ENCODE peak calls at places on chromosomes 13 and 19, in nine cellular contexts. Q is mesothelial cell of epicardium, R is thoracic aorta, V is A673, B is fibroblast of pulmonary artery, D is tibial nerve, P is cardiac fibroblast, C is endothelial cell, Z is colonic mucosa. T is an unnamed sample.

GRCh38 chr13:113092776-113093579 is 12.6 kb upstream of the F7 start:
- DNase-seq in Q (no peak), R (no peak), V (no peak), B (no peak), D (no peak), P (no peak), C (no peak), Z (no peak), T (no peak)

GRCh38 chr19:49073514-49074378 is 1.2 kb upstream of the KCNA7 start:
- DNase-seq in Q (no peak), R (no peak), V (peak; percentile 70), B (no peak), D (no peak), P (no peak), C (no peak), Z (no peak), T (no peak)

GRCh38 chr19:14550201-14550754 is 20.9 kb downstream of the TECR start:
- DNase-seq in Q (no peak), R (no peak), V (no peak), B (no peak), D (no peak), P (no peak), C (no peak), Z (peak; percentile 88), T (no peak)

GRCh38 chr13:40772765-40773473 is 1.9 kb upstream of the MRPS31 start:
- DNase-seq in Q (no peak), R (no peak), V (no peak), B (no peak), D (no peak), P (no peak), C (no peak), Z (no peak), T (no peak)

GRCh38 chr13:95117092-95117491 is 184.2 kb downstream of the ABCC4 start:
- DNase-seq in Q (no peak), R (no peak), V (no peak), B (no peak), D (no peak), P (no peak), C (no peak), Z (no peak), T (no peak)

GRCh38 chr13:90933097-90933826 is 414.2 kb upstream of the MIR17HG start:
- DNase-seq in Q (no peak), R (no peak), V (peak; percentile 15), B (peak; percentile 1), D (no peak), P (peak; percentile 0), C (no peak), Z (no peak), T (no peak)

GRCh38 chr19:1243768-1244692 is 2.5 kb downstream of the ATP5F1D start:
- DNase-seq in Q (peak; percentile 90), R (no peak), V (peak; percentile 94), B (peak; percentile 86), D (no peak), P (peak; percentile 90), C (peak; percentile 90), Z (peak; percentile 91), T (no peak)

GRCh38 chr19:16385821-16386220 is 61.2 kb downstream of the KLF2 start:
- DNase-seq in Q (no peak), R (no peak), V (no peak), B (no peak), D (no peak), P (no peak), C (no peak), Z (no peak), T (no peak)

GRCh38 chr19:35785087-35785627 is 9.8 kb downstream of the ARHGAP33 start:
- DNase-seq in Q (no peak), R (no peak), V (no peak), B (no peak), D (no peak), P (no peak), C (no peak), Z (no peak), T (no peak)

DNA sequence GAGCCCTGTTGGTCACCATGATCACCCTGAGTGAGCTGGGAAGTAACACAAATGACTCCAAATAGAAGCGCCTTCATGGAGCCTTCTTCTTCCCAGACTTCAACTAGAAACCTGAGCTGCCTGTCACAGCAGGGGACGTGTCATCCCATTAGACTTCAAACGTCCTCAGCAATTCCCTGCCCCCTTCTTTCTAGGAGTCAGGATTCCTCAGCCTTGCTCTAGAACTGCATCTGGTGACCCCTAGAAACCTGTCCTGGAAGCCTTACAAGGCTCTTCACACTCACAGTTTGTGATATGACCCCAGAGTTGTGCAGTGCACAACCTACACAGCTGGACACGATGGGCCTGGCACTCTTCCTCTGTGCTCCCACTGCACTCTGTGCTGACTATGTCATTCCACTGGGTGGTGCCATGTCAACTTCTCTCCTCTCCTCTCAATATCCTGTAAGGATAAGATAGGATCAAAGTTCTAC is 23.6 kb upstream of the TTYH1 start:
- DNase-seq in Q (no peak), R (no peak), V (peak; percentile 32), B (no peak), D (no peak), P (no peak), C (no peak), Z (no peak), T (no peak)
- TF ChIP-seq CTCF in Q (no peak), R (no peak), V (peak; percentile 30), B (no peak), D (no peak), P (peak; percentile 12), C (no peak), Z (no peak), T (no peak)

GRCh38 chr19:17606786-17607185 is 51.3 kb downstream of the COLGALT1 start:
- DNase-seq in Q (no peak), R (no peak), V (no peak), B (no peak), D (no peak), P (no peak), C (no peak), Z (no peak), T (no peak)

GRCh38 chr19:17605117-17605516 is 49.7 kb downstream of the COLGALT1 start:
- DNase-seq in Q (no peak), R (no peak), V (no peak), B (no peak), D (no peak), P (no peak), C (no peak), Z (no peak), T (no peak)

GRCh38 chr19:17604372-17605025 is 49.0 kb downstream of the COLGALT1 start:
- DNase-seq in Q (no peak), R (no peak), V (no peak), B (no peak), D (no peak), P (no peak), C (no peak), Z (no peak), T (no peak)

GRCh38 chr19:17607936-17608335 is 52.5 kb downstream of the COLGALT1 start:
- DNase-seq in Q (no peak), R (no peak), V (no peak), B (no peak), D (no peak), P (no peak), C (no peak), Z (no peak), T (no peak)

DNA sequence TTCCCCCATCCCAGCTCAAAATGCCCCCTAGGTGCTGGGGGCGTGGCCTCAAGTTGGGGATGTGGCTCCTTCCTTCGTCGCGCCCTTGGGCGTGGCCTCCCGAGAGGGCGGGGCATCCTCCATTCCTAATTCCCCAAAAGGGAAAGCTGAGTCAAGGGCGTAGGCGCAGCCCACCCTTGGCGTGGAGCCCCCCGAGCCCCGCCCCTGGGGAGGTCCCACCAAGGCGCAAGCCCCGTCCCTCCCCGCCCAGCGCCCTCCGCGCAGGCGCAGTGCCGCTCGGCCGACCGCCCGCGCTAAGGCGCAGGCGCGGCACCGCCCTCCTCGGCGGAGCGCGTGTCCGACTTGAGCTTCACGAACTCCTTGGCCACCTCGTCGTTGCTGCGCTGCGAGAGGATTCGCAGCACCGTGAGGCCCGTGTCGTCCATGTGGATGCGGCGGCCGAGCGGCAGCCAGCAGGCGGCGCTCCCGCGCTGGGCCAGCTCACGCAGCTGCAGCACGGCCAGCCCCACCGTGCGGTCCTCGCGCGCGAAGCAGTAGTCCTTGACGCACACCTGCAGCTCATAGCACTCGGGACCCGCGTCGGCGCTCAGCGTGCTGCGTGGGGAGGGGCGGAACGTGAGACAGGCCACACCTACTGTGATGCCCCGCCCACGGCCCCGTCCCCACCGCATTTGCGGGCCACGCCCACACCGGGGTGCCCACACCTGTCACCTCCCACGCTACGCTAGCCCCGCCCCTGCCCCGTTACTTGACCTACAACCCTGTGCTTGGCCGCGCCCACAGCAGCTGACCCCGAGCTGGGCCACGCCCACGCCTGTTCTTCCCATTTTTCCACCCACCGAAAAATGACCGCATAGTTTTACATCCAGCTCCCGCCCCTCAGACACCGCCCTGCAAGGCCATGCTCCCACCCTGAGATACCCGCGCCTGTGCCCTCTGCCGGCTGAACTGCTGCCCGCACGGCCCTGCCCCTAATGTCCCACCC is 50.6 kb downstream of the COLGALT1 start:
- DNase-seq in Q (peak; percentile 80), R (peak; percentile 23), V (peak; percentile 93), B (peak; percentile 80), D (peak; percentile 64), P (peak; percentile 74), C (peak; percentile 76), Z (peak; percentile 70), T (peak; percentile 89)
- TF ChIP-seq CTCF in Q (peak; percentile 46), R (peak; percentile 68), V (peak; percentile 59), B (peak; percentile 19), D (peak; percentile 82), P (peak; percentile 27), C (peak; percentile 81), Z (peak; percentile 16), T (peak; percentile 78)

GRCh38 chr13:39023761-39024160 is 14.1 kb downstream of the PROSER1 start:
- DNase-seq in Q (no peak), R (no peak), V (no peak), B (peak; percentile 57), D (no peak), P (peak; percentile 42), C (no peak), Z (peak; percentile 61), T (no peak)

GRCh38 chr13:39020853-39021462 is 16.9 kb downstream of the PROSER1 start:
- DNase-seq in Q (no peak), R (no peak), V (no peak), B (no peak), D (no peak), P (no peak), C (no peak), Z (no peak), T (no peak)

GRCh38 chr13:39023316-39023715 is 14.6 kb downstream of the PROSER1 start:
- DNase-seq in Q (no peak), R (no peak), V (no peak), B (peak; percentile 90), D (no peak), P (peak; percentile 79), C (no peak), Z (no peak), T (no peak)

DNA sequence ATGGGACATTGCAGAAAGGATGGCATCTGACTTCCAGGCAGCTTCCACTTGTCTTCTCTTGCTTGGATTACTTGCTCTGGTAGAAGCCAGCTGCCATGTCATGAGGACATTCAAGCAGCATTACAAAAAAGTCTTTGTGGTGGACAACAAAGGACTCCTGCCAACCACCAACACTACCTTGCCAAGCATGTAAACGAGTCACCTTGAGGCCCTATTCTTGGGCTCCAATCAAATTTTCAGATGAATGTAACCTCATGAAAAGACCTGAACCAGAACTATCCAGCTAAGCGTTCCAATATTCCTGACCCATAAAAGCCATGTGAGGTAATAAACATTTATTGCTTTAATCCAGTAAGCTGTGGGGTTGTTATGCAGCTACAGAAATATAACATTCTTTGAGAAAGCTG is 12.5 kb downstream of the PROSER1 start:
- DNase-seq in Q (no peak), R (no peak), V (no peak), B (no peak), D (no peak), P (no peak), C (no peak), Z (no peak), T (no peak)
- TF ChIP-seq CTCF in Q (no peak), R (no peak), V (no peak), B (no peak), D (no peak), P (no peak), C (no peak), Z (no peak), T (no peak)

GRCh38 chr19:38033658-38034150 is 126.7 kb downstream of the SIPA1L3 start:
- DNase-seq in Q (no peak), R (no peak), V (no peak), B (peak; percentile 12), D (no peak), P (no peak), C (no peak), Z (no peak), T (no peak)
- TF ChIP-seq CTCF in Q (no peak), R (no peak), V (no peak), B (no peak), D (no peak), P (no peak), C (no peak), Z (no peak), T (no peak)